ENCODE peak calls at places on chromosome 14, in four cellular contexts. F is IMR-90, B is mesendoderm, L is neuronal stem cell. N is an unnamed sample.

GRCh38 chr14:98751110-98751509 is 520.9 kb downstream of the BCL11B start:
- DNase-seq in F (no peak), B (no peak), L (no peak), N (no peak)

GRCh38 chr14:72498646-72499045 is 395.3 kb downstream of the DPF3 start:
- DNase-seq in F (no peak), B (no peak), L (no peak), N (no peak)

GRCh38 chr14:36866867-36867266 is 205.2 kb downstream of the PAX9 start:
- DNase-seq in F (no peak), B (no peak), L (no peak), N (no peak)

GRCh38 chr14:63840981-63841380 is 11.8 kb upstream of the SYNE2 start:
- DNase-seq in F (no peak), B (peak), L (no peak), N (no peak)

GRCh38 chr14:51368721-51369163 is 128.7 kb downstream of the TMX1 start:
- DNase-seq in F (peak), B (no peak), L (no peak), N (peak)

GRCh38 chr14:93648440-93649168 is 139.7 kb downstream of the PRIMA1 start:
- DNase-seq in F (no peak), B (peak), L (no peak), N (no peak)

GRCh38 chr14:73125169-73125588 is 11.1 kb upstream of the PSEN1 start:
- DNase-seq in F (no peak), B (peak), L (no peak), N (no peak)

GRCh38 chr14:100677152-100677924 is 49.4 kb upstream of the DLK1 start:
- DNase-seq in F (no peak), B (peak), L (no peak), N (peak)

GRCh38 chr14:56127156-56127555 is 8.9 kb downstream of the PELI2 start:
- DNase-seq in F (no peak), B (no peak), L (no peak), N (no peak)

GRCh38 chr14:58239259-58240210 is 5.1 kb upstream of the PSMA3 start:
- DNase-seq in F (peak), B (peak), L (peak), N (peak)

GRCh38 chr14:31902915-31903646 is 174.0 kb upstream of the ARHGAP5 start:
- DNase-seq in F (no peak), B (no peak), L (no peak), N (no peak)

GRCh38 chr14:66944872-66945271 is 244.4 kb upstream of the GARIN2 start:
- DNase-seq in F (peak), B (peak), L (peak), N (peak)

GRCh38 chr14:74240794-74241610 is 1.8 kb downstream of the VSX2 start:
- DNase-seq in F (no peak), B (peak), L (no peak), N (peak)

GRCh38 chr14:74945261-74945851 is 10.0 kb downstream of the PGF start:
- DNase-seq in F (no peak), B (peak), L (peak), N (peak)

GRCh38 chr14:28767851-28768548 is 1.4 kb downstream of the FOXG1 start:
- DNase-seq in F (no peak), B (peak), L (no peak), N (no peak)

GRCh38 chr14:74614508-74615495 is 2.8 kb upstream of the LTBP2 start:
- DNase-seq in F (no peak), B (no peak), L (no peak), N (no peak)

GRCh38 chr14:70871863-70872677 is 35.2 kb upstream of the PCNX1 start:
- DNase-seq in F (no peak), B (no peak), L (no peak), N (peak)

GRCh38 chr14:75333523-75334190 is 55.0 kb downstream of the FOS start:
- DNase-seq in F (no peak), B (no peak), L (no peak), N (no peak)

GRCh38 chr14:100286484-100287191 is 19.6 kb downstream of the SLC25A29 start:
- DNase-seq in F (no peak), B (no peak), L (no peak), N (no peak)

GRCh38 chr14:54209501-54210231 is 187.1 kb upstream of the CDKN3 start:
- DNase-seq in F (peak), B (no peak), L (no peak), N (peak)

GRCh38 chr14:102362084-102362483 is 606 bp downstream of the CINP start:
- DNase-seq in F (peak), B (no peak), L (no peak), N (peak)

DNA sequence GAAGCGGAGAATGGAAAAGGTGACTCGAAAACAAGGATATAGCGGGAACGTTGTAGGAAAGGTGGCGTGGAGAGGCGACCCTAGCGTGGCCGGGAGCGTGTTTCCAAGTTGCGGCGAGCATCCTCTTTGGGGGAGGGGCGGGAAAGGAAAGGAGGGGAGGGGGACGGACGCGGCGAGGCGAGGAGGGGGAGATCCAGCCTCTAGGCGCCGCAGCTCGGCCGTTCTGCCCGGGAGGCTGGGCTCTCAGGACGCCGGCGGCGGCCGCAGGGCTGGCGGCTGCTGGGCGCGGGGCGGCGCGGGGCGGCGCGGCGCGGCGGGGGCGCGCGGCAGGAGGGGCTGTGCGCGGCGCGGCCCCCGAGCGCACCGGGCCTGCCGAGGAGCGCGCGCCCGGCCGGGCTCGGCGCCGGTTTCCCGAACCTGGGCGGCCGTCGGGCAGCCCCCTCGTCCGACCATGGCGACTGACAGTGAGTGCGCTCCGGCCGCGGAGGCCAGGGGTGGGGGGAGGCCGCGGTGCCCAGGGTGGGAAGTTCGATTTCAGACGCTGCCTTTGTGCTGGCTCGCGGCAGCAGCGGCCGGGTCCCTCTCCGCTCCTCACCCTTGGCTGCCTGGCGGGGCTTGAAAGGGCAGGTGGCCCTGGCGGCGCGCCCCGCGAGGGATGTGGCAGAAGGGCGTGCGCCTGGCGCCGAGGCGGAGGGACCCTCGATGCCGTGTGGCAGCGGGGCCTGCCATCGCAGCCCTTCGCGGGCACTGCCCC is 50.3 kb downstream of the SNAPC1 start:
- DNase-seq in F (no peak), B (peak), L (peak), N (peak)
- H3K4ac ChIP-seq in F (no peak), B (no peak), L (no peak), N (no peak)

DNA sequence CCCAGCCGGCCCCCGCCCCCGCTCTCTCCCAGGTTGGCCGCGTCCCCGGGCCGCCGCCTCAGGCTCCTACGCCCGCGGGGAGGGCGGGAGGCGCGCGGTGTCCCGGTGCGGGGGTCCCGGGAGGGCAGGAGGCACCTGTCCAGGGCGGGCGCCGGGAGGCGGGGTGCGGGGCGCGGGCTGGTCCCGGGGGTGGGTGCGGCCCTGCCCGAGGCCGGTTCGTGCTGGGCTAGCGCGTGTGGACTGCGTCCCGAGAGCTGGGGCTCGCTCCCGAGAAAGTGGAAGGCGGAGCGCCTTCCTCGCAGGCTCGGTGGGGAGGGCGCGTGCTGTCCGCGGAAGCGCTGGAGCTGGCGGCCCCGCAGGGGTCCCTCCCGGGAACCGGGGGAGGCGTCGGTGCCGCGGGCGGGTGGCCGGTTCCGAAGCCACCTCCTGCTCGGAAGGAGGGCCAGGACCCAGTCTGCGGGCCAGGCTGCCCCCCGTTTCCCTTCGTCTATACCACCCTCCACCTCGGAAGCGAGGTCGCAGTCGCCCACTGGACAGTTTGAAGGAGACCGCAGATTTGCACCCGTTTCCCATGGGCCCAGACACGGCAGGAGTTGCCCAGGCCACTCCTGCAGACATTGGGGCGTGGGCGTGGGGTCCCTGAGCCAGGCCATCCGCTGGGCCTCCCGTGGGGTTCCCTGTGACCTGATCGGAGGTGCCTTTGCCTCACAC is 636 bp downstream of the ZFYVE21 start:
- DNase-seq in F (no peak), B (no peak), L (no peak), N (peak)
- H4K8ac ChIP-seq in F (no peak), B (no peak), L (no peak), N (peak)

DNA sequence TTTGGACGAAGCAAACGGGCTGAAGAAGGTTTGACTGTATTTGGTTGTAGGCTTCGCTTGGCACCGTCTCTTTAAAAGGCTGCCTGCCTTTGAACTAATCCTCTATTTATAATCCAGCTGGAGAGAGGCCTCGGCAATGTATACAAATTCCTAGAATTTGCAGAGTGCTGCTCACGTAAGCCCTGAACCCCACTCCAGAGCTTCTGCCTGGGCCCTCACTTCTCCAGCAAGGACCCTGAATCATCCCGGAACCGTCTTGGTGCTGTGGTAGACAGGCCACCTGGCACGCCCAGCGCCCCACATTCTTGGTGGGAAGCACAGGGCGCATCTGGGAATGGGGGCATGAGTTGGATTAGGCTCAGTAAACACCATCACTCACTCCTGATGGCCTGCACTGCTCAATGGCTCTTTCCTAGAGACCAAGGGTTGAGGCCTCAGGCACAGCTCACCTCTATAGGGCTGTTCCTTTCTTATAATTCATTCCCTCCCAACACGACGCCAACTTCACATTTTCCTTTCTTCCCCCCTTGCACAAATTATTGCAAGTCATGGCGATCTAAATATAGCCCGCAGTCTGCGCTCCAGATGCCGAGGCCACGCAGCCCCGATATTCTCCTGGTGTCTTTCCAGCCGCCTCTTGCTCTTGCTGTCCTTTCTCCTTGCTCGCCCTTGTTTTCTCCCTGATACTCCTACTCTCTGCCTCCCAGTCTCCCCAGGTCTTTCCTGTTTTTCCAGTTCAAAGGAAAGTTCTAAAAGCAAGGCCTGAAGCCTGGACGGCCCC is 141.0 kb downstream of the ZFP36L1 start:
- DNase-seq in F (peak), B (no peak), L (no peak), N (peak)
- H3K4ac ChIP-seq in F (peak), B (no peak), L (no peak), N (peak)

DNA sequence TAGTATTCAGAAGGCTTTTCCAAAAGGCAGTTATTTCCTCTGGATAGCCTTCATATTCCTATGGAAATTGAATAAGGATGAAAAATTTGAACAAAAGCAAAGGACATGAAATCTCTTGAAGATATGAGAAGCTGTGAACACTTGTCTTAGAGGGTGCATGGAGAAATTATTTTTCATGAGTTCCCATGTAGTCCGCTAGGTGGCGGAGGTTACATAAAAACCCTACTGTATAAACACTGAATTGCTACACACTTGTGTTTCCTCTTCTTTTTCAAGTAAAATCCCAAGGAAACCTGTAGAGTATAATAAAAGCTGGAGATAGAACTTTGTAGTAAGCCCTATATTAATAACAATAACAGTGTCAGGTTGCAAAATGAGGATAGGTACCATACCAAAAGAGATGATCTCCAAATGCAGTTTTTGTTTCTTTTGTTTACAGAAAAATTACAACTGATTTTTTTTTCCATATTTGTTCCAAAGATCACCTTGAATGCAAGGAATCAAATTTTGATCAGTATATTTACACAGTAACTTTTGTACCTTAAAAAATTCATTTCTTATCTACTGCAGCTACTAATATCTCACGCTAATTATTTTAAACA is 37.8 kb upstream of the OR4E1 start:
- DNase-seq in F (peak), B (peak), L (peak), N (peak)
- H4K8ac ChIP-seq in F (no peak), B (no peak), L (no peak), N (no peak)

DNA sequence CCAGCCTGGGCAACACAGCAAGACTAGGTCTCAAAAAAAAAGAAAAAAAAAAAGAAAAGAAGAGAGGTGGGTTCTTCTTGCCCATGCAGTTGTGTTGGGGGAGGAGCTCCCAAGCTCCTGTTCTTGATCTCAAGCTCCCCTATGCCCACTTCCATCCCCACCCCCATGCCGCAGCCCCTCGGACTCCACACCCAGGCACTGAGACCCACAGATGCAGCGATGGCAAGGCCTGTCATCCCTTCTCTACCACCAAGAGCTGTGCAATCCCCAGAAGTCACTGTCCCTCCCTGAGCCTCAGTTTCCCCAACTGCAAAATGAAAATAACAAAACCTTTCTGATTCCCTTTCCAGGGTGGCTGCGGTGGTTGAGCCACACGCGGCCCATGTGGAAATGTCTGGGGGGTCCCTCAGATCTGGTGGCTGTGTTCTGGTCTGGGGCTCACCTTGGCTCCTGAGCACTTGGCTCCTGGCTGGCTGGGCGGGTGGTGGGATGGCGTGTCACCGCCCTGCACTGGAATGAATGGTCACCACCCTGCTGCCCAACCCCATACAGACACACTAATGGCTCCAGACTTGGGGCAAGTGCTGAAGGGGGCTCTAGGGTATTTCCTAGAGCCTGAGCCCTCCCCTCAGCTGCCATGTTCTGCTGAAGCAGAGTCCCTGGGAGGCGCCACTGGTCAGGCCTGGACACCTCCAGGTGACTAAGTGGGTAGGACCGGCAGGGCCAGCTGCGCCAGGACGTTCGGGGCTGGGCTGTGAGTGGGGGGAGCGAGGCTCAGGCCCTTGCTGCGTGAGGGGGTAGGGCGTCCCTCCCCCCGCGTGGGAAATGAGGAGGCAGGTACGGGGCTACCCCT is 22.5 kb upstream of the KIF26A start:
- DNase-seq in F (no peak), B (no peak), L (no peak), N (no peak)
- H3K4ac ChIP-seq in F (no peak), B (no peak), L (no peak), N (no peak)

N was measured in mesenchymal stem cell.